ENCODE peak calls at places on chromosomes 2 and 18, in nine cellular contexts. One of them, this sample, is unnamed.

GRCh38 chr2:233964581-233964980 is 47.4 kb downstream of the TRPM8 start:
- DNase-seq in dorsolateral prefrontal cortex: no peak
- DNase-seq in tibial artery: no peak
- DNase-seq in left ventricle myocardium inferior: no peak
- DNase-seq in lung: no peak
- DNase-seq in naive thymus-derived CD4-positive, alpha-beta T cell: no peak
- DNase-seq in neuronal stem cell: no peak
- DNase-seq in ovary: no peak
- DNase-seq in AG04450: no peak
- DNase-seq in this sample: no peak

GRCh38 chr2:220473611-220474010 is 846.2 kb downstream of the SLC4A3 start:
- DNase-seq in dorsolateral prefrontal cortex: no peak
- DNase-seq in tibial artery: no peak
- DNase-seq in left ventricle myocardium inferior: no peak
- DNase-seq in lung: no peak
- DNase-seq in naive thymus-derived CD4-positive, alpha-beta T cell: no peak
- DNase-seq in neuronal stem cell: no peak
- DNase-seq in ovary: no peak
- DNase-seq in AG04450: no peak
- DNase-seq in this sample: no peak

GRCh38 chr2:184125867-184126266 is 472.5 kb upstream of the ZNF804A start:
- DNase-seq in dorsolateral prefrontal cortex: no peak
- DNase-seq in tibial artery: no peak
- DNase-seq in left ventricle myocardium inferior: no peak
- DNase-seq in lung: no peak
- DNase-seq in naive thymus-derived CD4-positive, alpha-beta T cell: no peak
- DNase-seq in neuronal stem cell: no peak
- DNase-seq in ovary: no peak
- DNase-seq in AG04450: no peak
- DNase-seq in this sample: no peak

GRCh38 chr18:52588916-52589315 is 248.9 kb downstream of the DCC start:
- DNase-seq in dorsolateral prefrontal cortex: no peak
- DNase-seq in tibial artery: no peak
- DNase-seq in left ventricle myocardium inferior: no peak
- DNase-seq in lung: no peak
- DNase-seq in naive thymus-derived CD4-positive, alpha-beta T cell: no peak
- DNase-seq in neuronal stem cell: no peak
- DNase-seq in ovary: no peak
- DNase-seq in AG04450: peak; percentile 3
- DNase-seq in this sample: no peak

GRCh38 chr2:136377423-136378382 is 259.8 kb upstream of the CXCR4 start:
- DNase-seq in dorsolateral prefrontal cortex: no peak
- DNase-seq in tibial artery: no peak
- DNase-seq in left ventricle myocardium inferior: no peak
- DNase-seq in lung: no peak
- DNase-seq in naive thymus-derived CD4-positive, alpha-beta T cell: no peak
- DNase-seq in neuronal stem cell: no peak
- DNase-seq in ovary: no peak
- DNase-seq in AG04450: no peak
- DNase-seq in this sample: no peak

GRCh38 chr2:70467831-70468810 is 85.5 kb downstream of the TGFA start:
- DNase-seq in dorsolateral prefrontal cortex: no peak
- DNase-seq in tibial artery: no peak
- DNase-seq in left ventricle myocardium inferior: no peak
- DNase-seq in lung: no peak
- DNase-seq in naive thymus-derived CD4-positive, alpha-beta T cell: no peak
- DNase-seq in neuronal stem cell: no peak
- DNase-seq in ovary: no peak
- DNase-seq in AG04450: no peak
- DNase-seq in this sample: no peak

GRCh38 chr2:171513719-171514160 is 8.5 kb upstream of the CYBRD1 start:
- DNase-seq in dorsolateral prefrontal cortex: no peak
- DNase-seq in tibial artery: no peak
- DNase-seq in left ventricle myocardium inferior: no peak
- DNase-seq in lung: no peak
- DNase-seq in naive thymus-derived CD4-positive, alpha-beta T cell: no peak
- DNase-seq in neuronal stem cell: no peak
- DNase-seq in ovary: no peak
- DNase-seq in AG04450: no peak
- DNase-seq in this sample: no peak

GRCh38 chr2:52710810-52711618 is 1056.6 kb upstream of the CHAC2 start:
- DNase-seq in dorsolateral prefrontal cortex: no peak
- DNase-seq in tibial artery: no peak
- DNase-seq in left ventricle myocardium inferior: no peak
- DNase-seq in lung: no peak
- DNase-seq in naive thymus-derived CD4-positive, alpha-beta T cell: no peak
- DNase-seq in neuronal stem cell: no peak
- DNase-seq in ovary: no peak
- DNase-seq in AG04450: no peak
- DNase-seq in this sample: no peak

GRCh38 chr2:163405298-163405697 is 330.5 kb downstream of the FIGN start:
- DNase-seq in dorsolateral prefrontal cortex: no peak
- DNase-seq in tibial artery: no peak
- DNase-seq in left ventricle myocardium inferior: no peak
- DNase-seq in lung: no peak
- DNase-seq in naive thymus-derived CD4-positive, alpha-beta T cell: no peak
- DNase-seq in neuronal stem cell: no peak
- DNase-seq in ovary: no peak
- DNase-seq in AG04450: no peak
- DNase-seq in this sample: no peak

GRCh38 chr2:214103199-214104001 is 307.5 kb upstream of the VWC2L start:
- DNase-seq in dorsolateral prefrontal cortex: no peak
- DNase-seq in tibial artery: no peak
- DNase-seq in left ventricle myocardium inferior: no peak
- DNase-seq in lung: peak; percentile 45
- DNase-seq in naive thymus-derived CD4-positive, alpha-beta T cell: no peak
- DNase-seq in neuronal stem cell: no peak
- DNase-seq in ovary: no peak
- DNase-seq in AG04450: no peak
- DNase-seq in this sample: no peak

GRCh38 chr18:22559414-22560282 is 141.9 kb upstream of the CTAGE1 start:
- DNase-seq in dorsolateral prefrontal cortex: no peak
- DNase-seq in tibial artery: peak; percentile 80
- DNase-seq in left ventricle myocardium inferior: peak; percentile 78
- DNase-seq in lung: peak; percentile 56
- DNase-seq in naive thymus-derived CD4-positive, alpha-beta T cell: no peak
- DNase-seq in neuronal stem cell: peak; percentile 48
- DNase-seq in ovary: peak; percentile 79
- DNase-seq in AG04450: no peak
- DNase-seq in this sample: no peak

GRCh38 chr18:74029161-74029560 is 118.5 kb downstream of the FBXO15 start:
- DNase-seq in dorsolateral prefrontal cortex: no peak
- DNase-seq in tibial artery: no peak
- DNase-seq in left ventricle myocardium inferior: no peak
- DNase-seq in lung: no peak
- DNase-seq in naive thymus-derived CD4-positive, alpha-beta T cell: no peak
- DNase-seq in neuronal stem cell: no peak
- DNase-seq in ovary: no peak
- DNase-seq in AG04450: no peak
- DNase-seq in this sample: no peak

GRCh38 chr18:74019864-74020263 is 127.8 kb downstream of the FBXO15 start:
- DNase-seq in dorsolateral prefrontal cortex: no peak
- DNase-seq in tibial artery: no peak
- DNase-seq in left ventricle myocardium inferior: no peak
- DNase-seq in lung: no peak
- DNase-seq in naive thymus-derived CD4-positive, alpha-beta T cell: no peak
- DNase-seq in neuronal stem cell: no peak
- DNase-seq in ovary: no peak
- DNase-seq in AG04450: no peak
- DNase-seq in this sample: no peak

DNA sequence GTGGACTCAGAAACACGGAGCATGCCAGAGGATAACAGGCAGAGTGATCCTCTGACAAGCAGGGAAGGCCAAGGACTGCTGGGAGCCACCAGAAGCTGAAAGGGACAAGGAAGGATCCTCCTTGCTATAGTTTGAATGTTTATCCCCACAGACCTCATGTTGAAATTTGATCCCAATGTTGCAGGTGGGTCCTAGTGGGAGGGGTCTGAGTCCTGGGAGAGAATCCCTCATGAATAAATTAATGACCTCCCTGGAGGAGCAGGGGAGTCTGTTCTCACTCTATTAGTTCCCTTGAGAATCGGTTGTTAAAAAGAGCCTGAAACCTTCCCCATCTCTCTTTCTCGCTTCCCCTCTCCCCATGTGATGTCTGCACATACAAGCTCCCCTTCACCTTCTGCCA is 124.4 kb downstream of the FBXO15 start:
- DNase-seq in dorsolateral prefrontal cortex: no peak
- DNase-seq in tibial artery: no peak
- DNase-seq in left ventricle myocardium inferior: no peak
- DNase-seq in lung: no peak
- DNase-seq in naive thymus-derived CD4-positive, alpha-beta T cell: no peak
- DNase-seq in neuronal stem cell: peak; percentile 12
- DNase-seq in ovary: no peak
- DNase-seq in AG04450: no peak
- DNase-seq in this sample: no peak
- H3K27me3 ChIP-seq in dorsolateral prefrontal cortex: no peaks in the 10 kb centered on the region
- H3K27me3 ChIP-seq in tibial artery: no peaks in the 10 kb centered on the region
- H3K27me3 ChIP-seq in left ventricle myocardium inferior: peaks cover 10% of the 10 kb centered on the region
- H3K27me3 ChIP-seq in lung: no peaks in the 10 kb centered on the region
- H3K27me3 ChIP-seq in naive thymus-derived CD4-positive, alpha-beta T cell: no peaks in the 10 kb centered on the region
- H3K27me3 ChIP-seq in neuronal stem cell: no peaks in the 10 kb centered on the region
- H3K27me3 ChIP-seq in ovary: no peaks in the 10 kb centered on the region
- H3K27me3 ChIP-seq in AG04450: peaks cover 13% of the 10 kb centered on the region
- H3K27me3 ChIP-seq in this sample: no peaks in the 10 kb centered on the region

GRCh38 chr18:8744656-8745055 is 39.3 kb downstream of the MTCL1 start:
- DNase-seq in dorsolateral prefrontal cortex: no peak
- DNase-seq in tibial artery: no peak
- DNase-seq in left ventricle myocardium inferior: no peak
- DNase-seq in lung: no peak
- DNase-seq in naive thymus-derived CD4-positive, alpha-beta T cell: no peak
- DNase-seq in neuronal stem cell: no peak
- DNase-seq in ovary: no peak
- DNase-seq in AG04450: no peak
- DNase-seq in this sample: peak; percentile 18
- H3K27ac ChIP-seq in dorsolateral prefrontal cortex: no peak overlapping the region
- H3K27ac ChIP-seq in tibial artery: no peak overlapping the region
- H3K27ac ChIP-seq in left ventricle myocardium inferior: no peak overlapping the region
- H3K27ac ChIP-seq in lung: no peak overlapping the region
- H3K27ac ChIP-seq in naive thymus-derived CD4-positive, alpha-beta T cell: no peak overlapping the region
- H3K27ac ChIP-seq in neuronal stem cell: no peak overlapping the region
- H3K27ac ChIP-seq in ovary: no peak overlapping the region
- H3K27ac ChIP-seq in AG04450: peak overlapping the region; percentile 59
- H3K27ac ChIP-seq in this sample: no peak overlapping the region

DNA sequence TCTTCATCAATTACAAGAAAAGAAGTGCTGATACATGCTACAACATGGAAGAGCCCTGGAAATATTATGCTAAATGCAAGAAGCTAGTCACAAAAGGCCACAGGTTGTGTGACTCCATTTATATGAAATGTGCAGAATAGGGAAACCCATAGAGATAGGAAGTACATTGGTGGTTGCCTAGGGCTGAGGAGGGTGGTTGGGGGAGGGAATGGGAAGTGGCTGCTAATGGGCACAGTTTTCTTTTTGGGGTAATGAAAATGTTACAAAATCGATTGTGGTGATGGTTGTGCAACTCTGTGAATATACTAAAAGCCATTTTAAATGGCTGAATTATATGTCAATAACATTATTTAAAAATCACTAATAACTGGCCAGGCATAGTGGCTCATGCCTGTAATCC is 24.3 kb upstream of the RESP18 start:
- DNase-seq in dorsolateral prefrontal cortex: no peak
- DNase-seq in tibial artery: no peak
- DNase-seq in left ventricle myocardium inferior: no peak
- DNase-seq in lung: no peak
- DNase-seq in naive thymus-derived CD4-positive, alpha-beta T cell: no peak
- DNase-seq in neuronal stem cell: no peak
- DNase-seq in ovary: no peak
- DNase-seq in AG04450: no peak
- DNase-seq in this sample: no peak
- H3K27me3 ChIP-seq in dorsolateral prefrontal cortex: peaks cover 35% of the 10 kb centered on the region
- H3K27me3 ChIP-seq in tibial artery: no peaks in the 10 kb centered on the region
- H3K27me3 ChIP-seq in left ventricle myocardium inferior: peaks cover 76% of the 10 kb centered on the region
- H3K27me3 ChIP-seq in lung: no peaks in the 10 kb centered on the region
- H3K27me3 ChIP-seq in naive thymus-derived CD4-positive, alpha-beta T cell: peaks cover 3% of the 10 kb centered on the region
- H3K27me3 ChIP-seq in neuronal stem cell: peaks cover 62% of the 10 kb centered on the region
- H3K27me3 ChIP-seq in ovary: no peaks in the 10 kb centered on the region
- H3K27me3 ChIP-seq in AG04450: peaks cover 36% of the 10 kb centered on the region
- H3K27me3 ChIP-seq in this sample: peaks cover 19% of the 10 kb centered on the region

DNA sequence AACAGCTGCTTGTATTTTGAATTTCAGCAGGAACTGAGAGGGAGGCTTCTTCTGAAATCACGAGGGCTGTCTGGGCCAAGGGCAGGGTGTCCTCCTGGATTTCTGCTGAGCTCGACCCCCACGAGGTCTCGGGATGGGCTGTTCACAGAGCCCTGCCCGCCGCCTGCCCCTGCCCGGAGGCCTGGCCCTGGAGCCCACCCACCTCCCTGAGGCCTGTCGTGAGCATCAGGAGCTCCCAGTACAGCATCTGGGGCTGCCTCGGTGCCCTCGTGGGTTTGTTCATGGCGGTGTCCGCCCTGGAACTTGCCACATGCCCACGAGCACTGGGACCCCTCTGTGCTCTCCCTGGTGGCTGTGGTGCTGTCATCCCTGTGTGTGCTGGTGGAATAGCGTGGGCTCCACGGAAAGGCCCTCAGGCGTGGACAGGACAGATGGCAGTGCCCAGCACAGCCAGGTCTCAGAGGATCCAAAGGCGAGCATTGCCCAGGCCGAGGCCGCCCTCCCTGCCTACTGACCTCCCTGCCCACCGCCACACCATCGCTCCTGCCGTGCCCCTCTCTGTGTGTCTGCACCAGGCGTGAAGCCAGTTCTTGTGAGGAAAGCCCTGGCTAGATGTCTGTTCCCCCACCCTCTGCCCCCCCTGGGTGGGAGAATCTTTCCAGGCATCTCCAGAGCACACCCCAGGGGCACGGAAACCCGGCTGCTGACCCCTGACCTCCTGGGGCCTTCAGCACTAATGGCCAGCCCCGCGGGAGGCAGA is 25.9 kb downstream of the RAMP1 start:
- DNase-seq in dorsolateral prefrontal cortex: no peak
- DNase-seq in tibial artery: no peak
- DNase-seq in left ventricle myocardium inferior: no peak
- DNase-seq in lung: no peak
- DNase-seq in naive thymus-derived CD4-positive, alpha-beta T cell: no peak
- DNase-seq in neuronal stem cell: no peak
- DNase-seq in ovary: peak; percentile 61
- DNase-seq in AG04450: no peak
- DNase-seq in this sample: no peak
- H3K27ac ChIP-seq in dorsolateral prefrontal cortex: peak overlapping the region; percentile 58
- H3K27ac ChIP-seq in tibial artery: peak overlapping the region; percentile 94
- H3K27ac ChIP-seq in left ventricle myocardium inferior: peak overlapping the region; percentile 93
- H3K27ac ChIP-seq in lung: peak overlapping the region; percentile 91
- H3K27ac ChIP-seq in naive thymus-derived CD4-positive, alpha-beta T cell: no peak overlapping the region
- H3K27ac ChIP-seq in neuronal stem cell: no peak overlapping the region
- H3K27ac ChIP-seq in ovary: peak overlapping the region; percentile 90
- H3K27ac ChIP-seq in AG04450: peak overlapping the region; percentile 11
- H3K27ac ChIP-seq in this sample: no peak overlapping the region

GRCh38 chr2:120348134-120349103 is 2.5 kb downstream of the INHBB start:
- DNase-seq in dorsolateral prefrontal cortex: no peak
- DNase-seq in tibial artery: no peak
- DNase-seq in left ventricle myocardium inferior: no peak
- DNase-seq in lung: peak; percentile 40
- DNase-seq in naive thymus-derived CD4-positive, alpha-beta T cell: no peak
- DNase-seq in neuronal stem cell: no peak
- DNase-seq in ovary: no peak
- DNase-seq in AG04450: no peak
- DNase-seq in this sample: no peak
- H3K27me3 ChIP-seq in dorsolateral prefrontal cortex: peaks cover 41% of the 10 kb centered on the region
- H3K27me3 ChIP-seq in tibial artery: no peaks in the 10 kb centered on the region
- H3K27me3 ChIP-seq in left ventricle myocardium inferior: peaks cover 75% of the 10 kb centered on the region
- H3K27me3 ChIP-seq in lung: no peaks in the 10 kb centered on the region
- H3K27me3 ChIP-seq in naive thymus-derived CD4-positive, alpha-beta T cell: peaks cover 2% of the 10 kb centered on the region
- H3K27me3 ChIP-seq in neuronal stem cell: peaks cover 96% of the 10 kb centered on the region
- H3K27me3 ChIP-seq in ovary: no peaks in the 10 kb centered on the region
- H3K27me3 ChIP-seq in AG04450: peaks cover 71% of the 10 kb centered on the region
- H3K27me3 ChIP-seq in this sample: peaks cover 21% of the 10 kb centered on the region